ENCODE peak calls at places on chromosomes 7 and 10, in nine cellular contexts. One of them, this sample, is unnamed.

GRCh38 chr7:33809218-33809617 is 96.1 kb upstream of the BMPER start:
- DNase-seq in naive thymus-derived CD4-positive, alpha-beta T cell: no peak
- DNase-seq in NCI-H2081: no peak
- DNase-seq in DMS 273 treated with DMSO at 0.1 percent for 48 hours: no peak
- DNase-seq in GM23248: peak; percentile 23
- DNase-seq in NCI-H1417: no peak
- DNase-seq in fibroblast of mammary gland: peak; percentile 18
- DNase-seq in NCI-H1105: no peak
- DNase-seq in astrocyte of the spinal cord: no peak
- DNase-seq in this sample: no peak

GRCh38 chr10:130709415-130709814 is 573.2 kb downstream of the GLRX3 start:
- DNase-seq in astrocyte of the spinal cord: no peak
- DNase-seq in GM23248: no peak
- DNase-seq in NCI-H1105: no peak
- DNase-seq in NCI-H1417: no peak
- DNase-seq in DMS 273 treated with DMSO at 0.1 percent for 48 hours: no peak
- DNase-seq in naive thymus-derived CD4-positive, alpha-beta T cell: no peak
- DNase-seq in fibroblast of mammary gland: no peak
- DNase-seq in NCI-H2081: no peak
- DNase-seq in this sample: no peak

GRCh38 chr7:98399462-98399861 is 1.4 kb downstream of the BAIAP2L1 start:
- DNase-seq in NCI-H1417: no peak
- DNase-seq in NCI-H2081: no peak
- DNase-seq in naive thymus-derived CD4-positive, alpha-beta T cell: no peak
- DNase-seq in fibroblast of mammary gland: no peak
- DNase-seq in DMS 273 treated with DMSO at 0.1 percent for 48 hours: no peak
- DNase-seq in astrocyte of the spinal cord: peak; percentile 37
- DNase-seq in NCI-H1105: no peak
- DNase-seq in GM23248: peak; percentile 53
- DNase-seq in this sample: no peak

GRCh38 chr7:102170417-102170970 is 116.2 kb upstream of the SH2B2 start:
- DNase-seq in NCI-H1105: no peak
- DNase-seq in DMS 273 treated with DMSO at 0.1 percent for 48 hours: no peak
- DNase-seq in fibroblast of mammary gland: peak; percentile 17
- DNase-seq in GM23248: no peak
- DNase-seq in NCI-H1417: no peak
- DNase-seq in astrocyte of the spinal cord: peak; percentile 42
- DNase-seq in naive thymus-derived CD4-positive, alpha-beta T cell: no peak
- DNase-seq in NCI-H2081: peak; percentile 12
- DNase-seq in this sample: no peak

GRCh38 chr7:515628-516027 is 4.0 kb downstream of the PDGFA start:
- DNase-seq in astrocyte of the spinal cord: no peak
- DNase-seq in NCI-H2081: no peak
- DNase-seq in naive thymus-derived CD4-positive, alpha-beta T cell: no peak
- DNase-seq in fibroblast of mammary gland: no peak
- DNase-seq in NCI-H1105: no peak
- DNase-seq in GM23248: no peak
- DNase-seq in DMS 273 treated with DMSO at 0.1 percent for 48 hours: no peak
- DNase-seq in NCI-H1417: no peak
- DNase-seq in this sample: no peak

GRCh38 chr7:146635200-146636032 is 518.8 kb downstream of the CNTNAP2 start:
- DNase-seq in astrocyte of the spinal cord: no peak
- DNase-seq in naive thymus-derived CD4-positive, alpha-beta T cell: no peak
- DNase-seq in fibroblast of mammary gland: no peak
- DNase-seq in NCI-H1417: peak; percentile 98
- DNase-seq in NCI-H1105: peak; percentile 92
- DNase-seq in DMS 273 treated with DMSO at 0.1 percent for 48 hours: no peak
- DNase-seq in GM23248: no peak
- DNase-seq in NCI-H2081: peak; percentile 77
- DNase-seq in this sample: peak; percentile 98

GRCh38 chr10:14586901-14587300 is 187.8 kb downstream of the FAM107B start:
- DNase-seq in NCI-H1417: no peak
- DNase-seq in DMS 273 treated with DMSO at 0.1 percent for 48 hours: no peak
- DNase-seq in NCI-H1105: no peak
- DNase-seq in NCI-H2081: no peak
- DNase-seq in astrocyte of the spinal cord: no peak
- DNase-seq in naive thymus-derived CD4-positive, alpha-beta T cell: peak; percentile 96
- DNase-seq in fibroblast of mammary gland: no peak
- DNase-seq in GM23248: no peak
- DNase-seq in this sample: peak; percentile 32

GRCh38 chr10:124641282-124642075 is 102.7 kb downstream of the FAM53B start:
- DNase-seq in astrocyte of the spinal cord: peak; percentile 37
- DNase-seq in fibroblast of mammary gland: peak; percentile 69
- DNase-seq in NCI-H2081: no peak
- DNase-seq in naive thymus-derived CD4-positive, alpha-beta T cell: no peak
- DNase-seq in NCI-H1105: no peak
- DNase-seq in GM23248: peak; percentile 79
- DNase-seq in NCI-H1417: no peak
- DNase-seq in DMS 273 treated with DMSO at 0.1 percent for 48 hours: no peak
- DNase-seq in this sample: no peak

GRCh38 chr7:155269766-155270585 is 27.7 kb upstream of the INSIG1 start:
- DNase-seq in fibroblast of mammary gland: peak; percentile 83
- DNase-seq in NCI-H2081: no peak
- DNase-seq in NCI-H1417: no peak
- DNase-seq in naive thymus-derived CD4-positive, alpha-beta T cell: no peak
- DNase-seq in GM23248: no peak
- DNase-seq in astrocyte of the spinal cord: peak; percentile 29
- DNase-seq in DMS 273 treated with DMSO at 0.1 percent for 48 hours: no peak
- DNase-seq in NCI-H1105: no peak
- DNase-seq in this sample: no peak

GRCh38 chr7:141558544-141559183 is 7.5 kb downstream of the AGK start:
- DNase-seq in NCI-H2081: peak; percentile 84
- DNase-seq in naive thymus-derived CD4-positive, alpha-beta T cell: no peak
- DNase-seq in fibroblast of mammary gland: peak; percentile 72
- DNase-seq in GM23248: peak; percentile 9
- DNase-seq in DMS 273 treated with DMSO at 0.1 percent for 48 hours: peak; percentile 8
- DNase-seq in NCI-H1105: peak; percentile 94
- DNase-seq in NCI-H1417: peak; percentile 94
- DNase-seq in astrocyte of the spinal cord: peak; percentile 83
- DNase-seq in this sample: peak; percentile 94

GRCh38 chr7:13835442-13835841 is 154.0 kb downstream of the ETV1 start:
- DNase-seq in fibroblast of mammary gland: no peak
- DNase-seq in DMS 273 treated with DMSO at 0.1 percent for 48 hours: no peak
- DNase-seq in astrocyte of the spinal cord: no peak
- DNase-seq in GM23248: no peak
- DNase-seq in NCI-H2081: no peak
- DNase-seq in naive thymus-derived CD4-positive, alpha-beta T cell: no peak
- DNase-seq in NCI-H1105: no peak
- DNase-seq in NCI-H1417: no peak
- DNase-seq in this sample: no peak

This sample was measured in NCI-H345.